ENCODE peak calls at places on chromosomes 13 and 19, in six cellular contexts. X is fibroblast of pulmonary artery; B is GM04504; O is effector memory CD8-positive, alpha-beta T cell; I is HTR-8/SVneo; H is stimulated activated CD8-positive, alpha-beta memory T cell treated with anti-CD3 and anti-CD28 coated beads, Interleukin-4, amount 100 ng/mL, for 24 hours. G is an unnamed sample.

GRCh38 chr19:2652504-2653099 is 49.9 kb downstream of the GNG7 start:
- DNase-seq in X (no peak), B (no peak), O (no peak), I (no peak), H (no peak), G (no peak)

GRCh38 chr19:32688315-32688714 is 3.3 kb upstream of the NUDT19 start:
- DNase-seq in X (no peak), B (no peak), O (no peak), I (no peak), H (no peak), G (no peak)

GRCh38 chr13:28707629-28708427 is 10.9 kb downstream of the SLC46A3 start:
- DNase-seq in X (peak), B (peak), O (no peak), I (no peak), H (no peak), G (peak)

GRCh38 chr19:1098177-1099051 is 3.2 kb upstream of the POLR2E start:
- DNase-seq in X (no peak), B (no peak), O (no peak), I (no peak), H (no peak), G (no peak)

GRCh38 chr13:93859666-93860065 is 619.8 kb downstream of the DCT start:
- DNase-seq in X (peak), B (no peak), O (no peak), I (no peak), H (no peak), G (no peak)

GRCh38 chr13:41971848-41972247 is 10.9 kb upstream of the VWA8 start:
- DNase-seq in X (no peak), B (no peak), O (no peak), I (no peak), H (no peak), G (no peak)

GRCh38 chr19:57814505-57815246 is at the start of gene ZNF552:
- DNase-seq in X (peak), B (peak), O (peak), I (peak), H (peak), G (peak)

GRCh38 chr19:9362905-9363304 is at the start of gene ZNF177:
- DNase-seq in X (no peak), B (no peak), O (no peak), I (no peak), H (no peak), G (no peak)

GRCh38 chr13:43872181-43872580 is 7.4 kb downstream of the CCDC122 start:
- DNase-seq in X (no peak), B (no peak), O (no peak), I (no peak), H (no peak), G (no peak)